ENCODE peak calls at places on chromosomes 13 and 19, in six cellular contexts. C is thoracic aorta; Z is naive thymus-derived CD8-positive, alpha-beta T cell; D is psoas muscle; N is upper lobe of right lung; L is right lobe of liver. P is an unnamed sample.

GRCh38 chr13:44128522-44128921 is 245.1 kb upstream of the SERP2 start:
- ATAC-seq in D (peak; percentile 93), Z (no peak), L (no peak), N (peak; percentile 20), C (peak; percentile 82), P (no peak)

GRCh38 chr19:17575871-17576757 is 20.7 kb downstream of the COLGALT1 start:
- ATAC-seq in L (no peak), Z (no peak), C (no peak), D (no peak), N (no peak), P (peak; percentile 14)

GRCh38 chr19:3784607-3785463 is 1.3 kb downstream of the MATK start:
- ATAC-seq in L (peak; percentile 21), C (no peak), D (no peak), Z (no peak), N (peak; percentile 72), P (no peak)

GRCh38 chr13:27283906-27284523 is 13.4 kb downstream of the RASL11A start:
- ATAC-seq in C (no peak), Z (no peak), N (peak; percentile 91), L (peak; percentile 87), D (peak; percentile 53), P (peak; percentile 38)

GRCh38 chr19:13993554-13994308 is 12.4 kb downstream of the RFX1 start:
- ATAC-seq in D (no peak), N (no peak), Z (peak; percentile 77), C (no peak), L (no peak), P (no peak)

GRCh38 chr19:51157265-51157664 is 15.2 kb downstream of the SIGLEC7 start:
- ATAC-seq in Z (no peak), C (no peak), N (no peak), D (no peak), L (no peak), P (no peak)

GRCh38 chr13:44237276-44237767 is 136.3 kb upstream of the SERP2 start:
- ATAC-seq in Z (no peak), C (peak; percentile 89), N (peak; percentile 93), D (peak; percentile 88), L (peak; percentile 88), P (peak; percentile 82)

GRCh38 chr19:35051796-35052195 is 10.3 kb downstream of the HPN start:
- ATAC-seq in Z (no peak), N (no peak), L (no peak), C (no peak), D (no peak), P (no peak)

GRCh38 chr19:49541914-49542313 is 14.1 kb downstream of the RCN3 start:
- ATAC-seq in D (no peak), Z (no peak), N (no peak), L (no peak), C (no peak), P (no peak)

GRCh38 chr19:55158848-55159793 is 1.6 kb upstream of the TNNI3 start:
- ATAC-seq in D (peak; percentile 48), N (no peak), L (no peak), Z (no peak), C (no peak), P (peak; percentile 38)

GRCh38 chr19:14410054-14410774 is 8.9 kb downstream of the DDX39A start:
- ATAC-seq in N (peak; percentile 1), C (no peak), L (no peak), D (no peak), Z (no peak), P (no peak)

GRCh38 chr13:71580614-71581013 is 286.4 kb downstream of the DACH1 start:
- ATAC-seq in C (no peak), N (no peak), D (no peak), L (no peak), Z (no peak), P (no peak)

GRCh38 chr13:30410705-30411125 is 11.6 kb upstream of the UBE2L5 start:
- ATAC-seq in C (no peak), L (no peak), D (no peak), Z (no peak), N (no peak), P (no peak)

GRCh38 chr13:114063545-114064515 is 68.6 kb downstream of the RASA3 start:
- ATAC-seq in C (peak; percentile 14), N (peak; percentile 55), D (peak; percentile 30), L (peak; percentile 23), Z (no peak), P (peak; percentile 4)

GRCh38 chr13:61149333-61149730 is 266.3 kb downstream of the PCDH20 start:
- ATAC-seq in D (no peak), N (no peak), C (no peak), Z (no peak), L (no peak), P (no peak)

GRCh38 chr19:34187011-34187410 is 14.7 kb downstream of the LSM14A start:
- ATAC-seq in N (no peak), C (no peak), Z (no peak), L (no peak), D (no peak), P (no peak)

GRCh38 chr19:47742636-47743035 is 2.7 kb upstream of the NOP53 start:
- ATAC-seq in L (no peak), N (no peak), C (no peak), D (no peak), Z (no peak), P (no peak)

GRCh38 chr13:35046587-35046986 is 104.5 kb downstream of the NBEA start:
- ATAC-seq in Z (no peak), D (no peak), N (no peak), L (no peak), C (no peak), P (no peak)

GRCh38 chr13:46529509-46529908 is 23.5 kb upstream of the LRCH1 start:
- ATAC-seq in Z (no peak), C (no peak), N (no peak), D (no peak), L (no peak), P (no peak)

GRCh38 chr13:111626371-111627305 is 306.2 kb downstream of the TEX29 start:
- ATAC-seq in N (no peak), C (no peak), Z (no peak), D (no peak), L (peak; percentile 91), P (no peak)

GRCh38 chr13:25971499-25972145 is 80.2 kb downstream of the SHISA2 start:
- ATAC-seq in Z (peak; percentile 81), N (no peak), D (no peak), C (no peak), L (no peak), P (no peak)

GRCh38 chr19:45693168-45693788 is 812 bp downstream of the QPCTL start:
- ATAC-seq in Z (no peak), L (peak; percentile 26), C (no peak), N (peak; percentile 38), D (no peak), P (no peak)

GRCh38 chr13:53782400-53783030 is 753.9 kb downstream of the OLFM4 start:
- ATAC-seq in C (no peak), D (no peak), L (peak; percentile 91), N (peak; percentile 70), Z (no peak), P (no peak)

GRCh38 chr13:109869312-109870237 is 83.2 kb upstream of the IRS2 start:
- ATAC-seq in N (peak; percentile 86), L (peak; percentile 69), D (peak; percentile 72), C (peak; percentile 68), Z (peak; percentile 82), P (peak; percentile 36)

GRCh38 chr13:99989376-99990044 is 7.9 kb downstream of the ZIC2 start:
- ATAC-seq in D (no peak), N (peak; percentile 32), Z (peak; percentile 18), C (no peak), L (peak; percentile 12), P (peak; percentile 17)

P was measured in esophagus mucosa.